ENCODE peak calls at places on chromosomes 7 and 10, in five cellular contexts. One of them, this sample, is unnamed.

GRCh38 chr10:34830527-34830926 is 15.4 kb upstream of the PARD3 start:
- DNase-seq in gastrocnemius medialis: no peak
- DNase-seq in IMR-90: no peak
- DNase-seq in GDM1: no peak
- DNase-seq in stimulated activated CD4-positive, alpha-beta T cell treated with anti-CD3 and anti-CD28 coated beads, Interleukin-12 subunit alpha, Interleukin-12 subunit beta, amount 100 ng/mL, for 48 hours: no peak
- DNase-seq in this sample: no peak

GRCh38 chr10:82221750-82222149 is 346.8 kb downstream of the NRG3 start:
- DNase-seq in stimulated activated CD4-positive, alpha-beta T cell treated with anti-CD3 and anti-CD28 coated beads, Interleukin-12 subunit alpha, Interleukin-12 subunit beta, amount 100 ng/mL, for 48 hours: no peak
- DNase-seq in GDM1: no peak
- DNase-seq in gastrocnemius medialis: no peak
- DNase-seq in IMR-90: no peak
- DNase-seq in this sample: no peak

GRCh38 chr7:26006421-26006820 is 145.6 kb upstream of the NFE2L3 start:
- DNase-seq in gastrocnemius medialis: no peak
- DNase-seq in GDM1: no peak
- DNase-seq in IMR-90: no peak
- DNase-seq in stimulated activated CD4-positive, alpha-beta T cell treated with anti-CD3 and anti-CD28 coated beads, Interleukin-12 subunit alpha, Interleukin-12 subunit beta, amount 100 ng/mL, for 48 hours: no peak
- DNase-seq in this sample: no peak

GRCh38 chr10:133245439-133246235 is 8.0 kb downstream of the VENTX start:
- DNase-seq in GDM1: no peak
- DNase-seq in IMR-90: no peak
- DNase-seq in stimulated activated CD4-positive, alpha-beta T cell treated with anti-CD3 and anti-CD28 coated beads, Interleukin-12 subunit alpha, Interleukin-12 subunit beta, amount 100 ng/mL, for 48 hours: no peak
- DNase-seq in gastrocnemius medialis: no peak
- DNase-seq in this sample: no peak

GRCh38 chr10:87660484-87661133 is 931 bp downstream of the PAPSS2 start:
- DNase-seq in IMR-90: peak; percentile 79
- DNase-seq in gastrocnemius medialis: no peak
- DNase-seq in stimulated activated CD4-positive, alpha-beta T cell treated with anti-CD3 and anti-CD28 coated beads, Interleukin-12 subunit alpha, Interleukin-12 subunit beta, amount 100 ng/mL, for 48 hours: no peak
- DNase-seq in GDM1: no peak
- DNase-seq in this sample: no peak

GRCh38 chr7:78959471-78959870 is 494.0 kb downstream of the MAGI2 start:
- DNase-seq in GDM1: no peak
- DNase-seq in gastrocnemius medialis: no peak
- DNase-seq in stimulated activated CD4-positive, alpha-beta T cell treated with anti-CD3 and anti-CD28 coated beads, Interleukin-12 subunit alpha, Interleukin-12 subunit beta, amount 100 ng/mL, for 48 hours: no peak
- DNase-seq in IMR-90: peak; percentile 76
- DNase-seq in this sample: peak; percentile 6

GRCh38 chr7:81478664-81479063 is 291.2 kb downstream of the HGF start:
- DNase-seq in GDM1: no peak
- DNase-seq in gastrocnemius medialis: no peak
- DNase-seq in stimulated activated CD4-positive, alpha-beta T cell treated with anti-CD3 and anti-CD28 coated beads, Interleukin-12 subunit alpha, Interleukin-12 subunit beta, amount 100 ng/mL, for 48 hours: no peak
- DNase-seq in IMR-90: peak; percentile 18
- DNase-seq in this sample: no peak

GRCh38 chr7:149071641-149072437 is 18.7 kb downstream of the ZNF786 start:
- DNase-seq in gastrocnemius medialis: no peak
- DNase-seq in IMR-90: peak; percentile 5
- DNase-seq in stimulated activated CD4-positive, alpha-beta T cell treated with anti-CD3 and anti-CD28 coated beads, Interleukin-12 subunit alpha, Interleukin-12 subunit beta, amount 100 ng/mL, for 48 hours: peak; percentile 35
- DNase-seq in GDM1: peak; percentile 79
- DNase-seq in this sample: no peak

GRCh38 chr10:24465124-24465874 is 256.4 kb downstream of the KIAA1217 start:
- DNase-seq in GDM1: no peak
- DNase-seq in gastrocnemius medialis: no peak
- DNase-seq in stimulated activated CD4-positive, alpha-beta T cell treated with anti-CD3 and anti-CD28 coated beads, Interleukin-12 subunit alpha, Interleukin-12 subunit beta, amount 100 ng/mL, for 48 hours: no peak
- DNase-seq in IMR-90: peak; percentile 91
- DNase-seq in this sample: no peak

GRCh38 chr7:50362712-50363282 is 58.3 kb downstream of the IKZF1 start:
- DNase-seq in IMR-90: no peak
- DNase-seq in stimulated activated CD4-positive, alpha-beta T cell treated with anti-CD3 and anti-CD28 coated beads, Interleukin-12 subunit alpha, Interleukin-12 subunit beta, amount 100 ng/mL, for 48 hours: no peak
- DNase-seq in gastrocnemius medialis: no peak
- DNase-seq in GDM1: no peak
- DNase-seq in this sample: no peak

GRCh38 chr10:43842496-43842895 is 193.8 kb upstream of the ZNF32 start:
- DNase-seq in IMR-90: no peak
- DNase-seq in gastrocnemius medialis: no peak
- DNase-seq in stimulated activated CD4-positive, alpha-beta T cell treated with anti-CD3 and anti-CD28 coated beads, Interleukin-12 subunit alpha, Interleukin-12 subunit beta, amount 100 ng/mL, for 48 hours: no peak
- DNase-seq in GDM1: no peak
- DNase-seq in this sample: no peak

GRCh38 chr7:135338151-135338550 is 104.5 kb downstream of the STRA8 start:
- DNase-seq in stimulated activated CD4-positive, alpha-beta T cell treated with anti-CD3 and anti-CD28 coated beads, Interleukin-12 subunit alpha, Interleukin-12 subunit beta, amount 100 ng/mL, for 48 hours: no peak
- DNase-seq in GDM1: no peak
- DNase-seq in IMR-90: no peak
- DNase-seq in gastrocnemius medialis: no peak
- DNase-seq in this sample: no peak